ENCODE peak calls at places on chromosomes 1 and 21, in nine cellular contexts. G is ovary, M is GM23338, K is colonic mucosa, U is cardiac muscle cell, T is dorsolateral prefrontal cortex, F is foreskin fibroblast, J is sigmoid colon, A is prostate gland. O is an unnamed sample.

GRCh38 chr1:145858238-145858936 is 494 bp downstream of the PIAS3 start:
- DNase-seq in G (peak), M (peak), K (peak), U (peak), T (peak), F (peak), J (peak), A (peak), O (no peak)

GRCh38 chr1:61498342-61498741 is 226.6 kb downstream of the TM2D1 start:
- DNase-seq in G (no peak), M (no peak), K (no peak), U (no peak), T (no peak), F (no peak), J (no peak), A (no peak), O (no peak)

GRCh38 chr1:32072622-32073386 is at the start of gene TMEM39B:
- DNase-seq in G (peak), M (peak), K (peak), U (peak), T (peak), F (peak), J (peak), A (peak), O (peak)

GRCh38 chr1:167763525-167764220 is 41.9 kb downstream of the MPZL1 start:
- DNase-seq in G (no peak), M (no peak), K (no peak), U (peak), T (peak), F (no peak), J (no peak), A (peak), O (no peak)

GRCh38 chr1:208581252-208581651 is 337.1 kb upstream of the PLXNA2 start:
- DNase-seq in G (no peak), M (no peak), K (no peak), U (no peak), T (no peak), F (no peak), J (no peak), A (no peak), O (no peak)

GRCh38 chr21:34844033-34844923 is 175.5 kb downstream of the CLIC6 start:
- DNase-seq in G (no peak), M (no peak), K (no peak), U (peak), T (no peak), F (peak), J (peak), A (no peak), O (peak)

GRCh38 chr1:75276385-75276784 is 142.2 kb downstream of the LHX8 start:
- DNase-seq in G (no peak), M (no peak), K (no peak), U (no peak), T (no peak), F (no peak), J (no peak), A (no peak), O (no peak)

GRCh38 chr1:65791860-65792670 is 630 bp upstream of the PDE4B start:
- DNase-seq in G (no peak), M (peak), K (no peak), U (peak), T (peak), F (peak), J (peak), A (no peak), O (peak)

GRCh38 chr21:38979271-38980196 is 173.8 kb downstream of the ETS2 start:
- DNase-seq in G (no peak), M (peak), K (no peak), U (peak), T (no peak), F (peak), J (no peak), A (no peak), O (peak)

GRCh38 chr1:207823531-207823879 is 71.7 kb downstream of the CD46 start:
- DNase-seq in G (no peak), M (no peak), K (no peak), U (no peak), T (no peak), F (no peak), J (no peak), A (no peak), O (no peak)

GRCh38 chr21:44920694-44921604 is at the start of gene ITGB2:
- DNase-seq in G (no peak), M (peak), K (no peak), U (no peak), T (no peak), F (no peak), J (no peak), A (no peak), O (no peak)

GRCh38 chr1:156464335-156464734 is 36.2 kb downstream of the MEF2D start:
- DNase-seq in G (no peak), M (no peak), K (no peak), U (no peak), T (no peak), F (peak), J (peak), A (peak), O (peak)

GRCh38 chr1:225449261-225449660 is 21.4 kb upstream of the LBR start:
- DNase-seq in G (peak), M (no peak), K (peak), U (no peak), T (no peak), F (no peak), J (peak), A (peak), O (no peak)

GRCh38 chr1:17629460-17629859 is 90.0 kb downstream of the ARHGEF10L start:
- DNase-seq in G (no peak), M (peak), K (no peak), U (no peak), T (no peak), F (no peak), J (no peak), A (no peak), O (no peak)

GRCh38 chr1:112395261-112395831 is 668 bp upstream of the CTTNBP2NL start:
- DNase-seq in G (no peak), M (peak), K (no peak), U (no peak), T (no peak), F (peak), J (no peak), A (no peak), O (no peak)

GRCh38 chr1:66705100-66705499 is 47.2 kb upstream of the DYNLT5 start:
- DNase-seq in G (no peak), M (no peak), K (no peak), U (no peak), T (no peak), F (peak), J (no peak), A (peak), O (peak)

GRCh38 chr1:240612811-240613210 is 856 bp upstream of the GREM2 start:
- DNase-seq in G (no peak), M (peak), K (no peak), U (no peak), T (no peak), F (no peak), J (no peak), A (no peak), O (peak)

GRCh38 chr21:31198575-31198974 is 145.5 kb downstream of the TIAM1 start:
- DNase-seq in G (no peak), M (peak), K (no peak), U (peak), T (no peak), F (peak), J (no peak), A (peak), O (peak)

GRCh38 chr1:214310010-214310409 is 29.1 kb downstream of the SMYD2 start:
- DNase-seq in G (no peak), M (no peak), K (no peak), U (peak), T (no peak), F (peak), J (no peak), A (no peak), O (peak)

GRCh38 chr1:53092659-53093450 is 30.8 kb downstream of the PODN start:
- DNase-seq in G (no peak), M (no peak), K (no peak), U (no peak), T (no peak), F (no peak), J (no peak), A (no peak), O (no peak)

GRCh38 chr1:116478621-116479020 is 92.2 kb downstream of the CD58 start:
- DNase-seq in G (no peak), M (peak), K (no peak), U (no peak), T (no peak), F (no peak), J (no peak), A (no peak), O (no peak)

DNA sequence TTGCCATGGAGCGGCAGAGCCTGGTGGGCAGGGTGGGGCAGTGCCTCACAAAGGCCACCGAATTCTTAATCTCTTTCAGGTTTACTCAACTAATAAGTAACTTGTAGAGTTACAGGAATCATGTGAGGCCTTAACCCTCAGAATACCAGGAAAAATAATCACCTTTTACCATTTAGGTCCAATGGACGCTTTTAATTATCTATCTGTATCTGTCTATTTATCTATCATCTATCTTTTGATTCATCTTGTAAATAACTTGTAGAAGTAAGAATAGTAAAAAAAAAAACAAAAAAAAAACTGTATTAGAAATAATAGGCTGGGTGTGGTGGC is 11.8 kb upstream of the S100A11 start:
- DNase-seq in G (no peak), M (no peak), K (no peak), U (no peak), T (no peak), F (no peak), J (no peak), A (no peak), O (no peak)
- H3K4me3 ChIP-seq in G (no peak), M (peak), K (no peak), U (no peak), T (no peak), F (no peak), J (peak), A (peak), O (no peak)

GRCh38 chr1:153614189-153614900 is 1.4 kb upstream of the S100A16 start:
- DNase-seq in G (no peak), M (no peak), K (no peak), U (no peak), T (no peak), F (no peak), J (no peak), A (no peak), O (no peak)
- TF ChIP-seq CTCF in G (no peak), M (no peak), K (no peak), U (peak), T (no peak), F (peak), J (no peak), A (no peak), O (peak)

GRCh38 chr1:78048446-78048845 is 2.7 kb downstream of the GIPC2 start:
- DNase-seq in G (no peak), M (no peak), K (no peak), U (no peak), T (no peak), F (no peak), J (no peak), A (no peak), O (no peak)

GRCh38 chr1:78047131-78047530 is 1.4 kb downstream of the GIPC2 start:
- DNase-seq in G (no peak), M (peak), K (peak), U (no peak), T (no peak), F (no peak), J (no peak), A (no peak), O (no peak)

GRCh38 chr1:78049396-78049795 is 3.6 kb downstream of the GIPC2 start:
- DNase-seq in G (no peak), M (no peak), K (no peak), U (no peak), T (no peak), F (no peak), J (no peak), A (no peak), O (no peak)

GRCh38 chr1:78045850-78046778 is at the start of gene GIPC2:
- DNase-seq in G (peak), M (peak), K (peak), U (peak), T (no peak), F (peak), J (no peak), A (no peak), O (peak)

GRCh38 chr1:78047631-78048030 is 1.9 kb downstream of the GIPC2 start:
- DNase-seq in G (no peak), M (no peak), K (no peak), U (no peak), T (no peak), F (no peak), J (no peak), A (no peak), O (no peak)
- H3K4me3 ChIP-seq in G (no peak), M (no peak), K (peak), U (no peak), T (no peak), F (no peak), J (no peak), A (no peak), O (no peak)

DNA sequence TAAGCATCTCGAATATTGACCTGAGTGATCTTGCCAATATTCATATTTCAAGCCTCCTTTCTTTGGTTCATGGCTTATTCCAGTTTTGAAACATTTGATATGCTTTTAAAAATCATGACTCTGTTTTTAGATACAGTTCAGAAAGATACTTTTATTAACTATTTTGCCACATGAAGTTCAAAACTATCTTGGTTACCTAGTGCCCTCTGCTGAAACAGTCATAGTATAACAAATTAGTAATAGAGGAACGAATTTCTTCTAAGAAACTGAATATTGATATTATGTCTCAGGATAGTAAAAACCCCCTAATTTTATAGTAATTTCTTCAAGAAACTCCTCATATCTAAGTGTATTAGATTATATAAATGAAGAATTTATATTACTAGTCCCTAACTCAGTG is 52.6 kb upstream of the RC3H1 start:
- DNase-seq in G (no peak), M (no peak), K (no peak), U (peak), T (no peak), F (peak), J (no peak), A (no peak), O (peak)
- TF ChIP-seq CTCF in G (no peak), M (no peak), K (peak), U (peak), T (peak), F (peak), J (no peak), A (peak), O (peak)

GRCh38 chr1:182602945-182603645 is 1.1 kb downstream of the RGS16 start:
- DNase-seq in G (no peak), M (no peak), K (no peak), U (no peak), T (no peak), F (no peak), J (no peak), A (no peak), O (no peak)

GRCh38 chr1:182603646-182604127 is 502 bp downstream of the RGS16 start:
- DNase-seq in G (no peak), M (peak), K (no peak), U (no peak), T (no peak), F (no peak), J (peak), A (no peak), O (no peak)

GRCh38 chr1:182604128-182604834 is at the start of gene RGS16:
- DNase-seq in G (peak), M (peak), K (peak), U (peak), T (peak), F (peak), J (peak), A (peak), O (peak)

GRCh38 chr1:182601926-182602325 is 2.3 kb downstream of the RGS16 start:
- DNase-seq in G (no peak), M (no peak), K (no peak), U (no peak), T (no peak), F (no peak), J (no peak), A (no peak), O (no peak)

GRCh38 chr1:182604835-182605164 is 611 bp upstream of the RGS16 start:
- DNase-seq in G (no peak), M (no peak), K (no peak), U (no peak), T (no peak), F (no peak), J (no peak), A (no peak), O (no peak)
- H3K4me3 ChIP-seq in G (no peak), M (peak), K (no peak), U (no peak), T (peak), F (no peak), J (peak), A (peak), O (no peak)

DNA sequence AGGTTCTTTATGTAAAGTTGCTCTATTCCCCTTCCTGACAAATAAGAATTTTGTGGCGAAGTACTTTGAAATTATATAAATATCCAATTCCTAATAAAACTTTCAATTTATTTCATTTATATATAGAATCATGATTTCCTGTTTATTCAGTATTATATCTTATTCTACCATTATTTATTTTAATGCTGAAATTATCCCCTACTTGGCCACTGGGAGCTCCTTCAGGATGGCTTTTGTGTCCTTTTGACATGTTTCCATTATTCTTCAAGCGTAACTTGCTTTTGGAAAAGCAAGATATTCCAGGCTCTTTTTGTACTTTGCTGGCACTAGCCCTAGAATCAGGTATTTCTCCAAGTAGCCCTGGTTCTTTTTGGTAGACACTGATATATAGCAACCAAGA is 67.2 kb upstream of the CACYBP start:
- DNase-seq in G (no peak), M (no peak), K (no peak), U (no peak), T (no peak), F (no peak), J (no peak), A (no peak), O (no peak)
- TF ChIP-seq CTCF in G (no peak), M (no peak), K (no peak), U (no peak), T (no peak), F (no peak), J (no peak), A (no peak), O (peak)

DNA sequence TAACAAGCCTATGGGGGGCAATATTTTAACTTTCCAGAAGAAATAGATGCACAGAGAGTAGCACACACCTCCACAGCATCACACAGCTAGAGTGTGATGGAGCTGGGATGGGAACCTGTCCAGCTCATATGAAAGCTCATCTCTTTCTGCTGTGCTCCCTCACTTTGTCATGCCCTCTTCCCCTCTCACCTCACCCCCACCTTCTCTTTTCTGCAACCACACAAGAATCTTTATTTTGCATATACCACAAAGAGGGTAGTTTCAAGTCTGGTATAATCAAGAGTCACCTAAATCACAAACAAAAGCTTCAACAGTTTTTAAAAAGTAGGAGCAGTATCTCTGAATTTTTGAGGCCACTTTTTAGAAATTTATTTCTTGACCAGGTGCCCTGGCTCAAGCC is 22.6 kb downstream of the FOXD2 start:
- DNase-seq in G (no peak), M (no peak), K (no peak), U (no peak), T (no peak), F (no peak), J (no peak), A (no peak), O (no peak)
- H3K4me3 ChIP-seq in G (no peak), M (no peak), K (no peak), U (no peak), T (no peak), F (no peak), J (no peak), A (no peak), O (no peak)

GRCh38 chr1:93811646-93812045 is 67.4 kb downstream of the DNTTIP2 start:
- DNase-seq in G (no peak), M (no peak), K (no peak), U (no peak), T (no peak), F (peak), J (no peak), A (no peak), O (peak)
- TF ChIP-seq CTCF in G (no peak), M (no peak), K (no peak), U (no peak), T (no peak), F (no peak), J (no peak), A (no peak), O (no peak)

DNA sequence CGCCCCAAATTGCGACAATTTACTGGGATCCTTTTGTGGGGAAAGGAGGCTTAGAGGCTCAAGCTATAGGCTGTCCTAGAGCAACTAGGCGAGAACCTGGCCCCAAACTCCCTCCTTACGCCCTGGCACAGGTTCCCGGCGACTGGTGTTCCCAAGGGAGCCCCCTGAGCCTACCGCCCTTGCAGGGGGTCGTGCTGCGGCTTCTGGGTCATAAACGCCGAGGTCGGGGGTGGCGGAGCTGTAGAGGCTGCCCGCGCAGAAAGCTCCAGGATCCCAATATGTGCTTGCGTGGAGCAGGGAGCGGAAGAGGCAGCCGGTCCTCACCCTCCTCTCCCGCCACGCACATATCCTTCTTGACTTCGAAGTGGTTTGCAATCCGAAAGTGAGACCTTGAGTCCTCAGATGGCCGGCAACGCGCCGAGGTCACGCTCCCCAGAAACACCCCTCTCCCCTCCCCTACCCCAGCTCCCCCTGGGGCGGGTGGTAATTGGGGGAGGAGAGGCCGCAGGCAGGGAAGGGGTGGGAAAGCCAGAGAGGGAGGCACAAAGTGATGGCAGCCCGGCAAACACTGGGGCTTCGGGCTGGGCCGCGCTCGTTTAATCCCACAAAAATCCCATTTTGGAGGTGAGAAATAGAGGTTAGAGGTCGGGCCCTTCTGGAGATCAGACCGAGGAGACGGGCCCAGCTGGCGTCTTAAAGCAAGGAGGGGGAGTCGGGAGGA is 6.2 kb downstream of the SIM2 start:
- DNase-seq in G (no peak), M (peak), K (no peak), U (no peak), T (no peak), F (no peak), J (peak), A (no peak), O (no peak)
- H3K4me3 ChIP-seq in G (no peak), M (peak), K (no peak), U (no peak), T (no peak), F (no peak), J (no peak), A (no peak), O (no peak)

GRCh38 chr21:14531927-14532326 is 14.2 kb downstream of the SAMSN1 start:
- DNase-seq in G (no peak), M (no peak), K (no peak), U (no peak), T (no peak), F (no peak), J (no peak), A (no peak), O (no peak)
- TF ChIP-seq CTCF in G (no peak), M (no peak), K (no peak), U (no peak), T (no peak), F (no peak), J (no peak), A (no peak), O (no peak)

O was measured in fibroblast of mammary gland.